ENCODE peak calls at places on chromosomes 16 and 17, in ten cellular contexts. S is WTC11; L is activated naive CD4-positive, alpha-beta T cell; T is stimulated activated CD4-positive, alpha-beta T cell treated with anti-CD3 and anti-CD28 coated beads, Interleukin-2, amount 100 ng/mL, for 48 hours; Q is choroid plexus epithelial cell; R is midbrain; I is HAP-1; C is activated CD4-positive, alpha-beta T cell treated with anti-CD3 and anti-CD28 coated beads, Interleukin-2, amount 50 U/mL, for 1 hour; D is NCI-H345; P is activated T-cell treated with anti-CD3 and anti-CD28 coated beads for 24 hours. E is an unnamed sample.

GRCh38 chr16:212999-213398 is 16.2 kb downstream of the LUC7L start:
- DNase-seq in S (no peak), L (no peak), T (no peak), Q (peak; percentile 16), R (no peak), I (no peak), C (no peak), D (no peak), P (no peak), E (no peak)

GRCh38 chr16:5427571-5427970 is 330.0 kb upstream of the EEF2KMT start:
- DNase-seq in S (no peak), L (no peak), T (no peak), Q (no peak), R (no peak), I (no peak), C (no peak), D (no peak), P (no peak), E (no peak)

GRCh38 chr17:74921045-74921681 is 1.9 kb downstream of the USH1G start:
- DNase-seq in S (no peak), L (no peak), T (no peak), Q (no peak), R (no peak), I (no peak), C (no peak), D (no peak), P (no peak), E (no peak)

GRCh38 chr17:43701318-43701743 is 39.6 kb upstream of the MEOX1 start:
- DNase-seq in S (no peak), L (no peak), T (peak; percentile 43), Q (peak; percentile 77), R (no peak), I (no peak), C (no peak), D (no peak), P (no peak), E (no peak)

GRCh38 chr17:17806611-17807010 is 30.2 kb downstream of the SREBF1 start:
- DNase-seq in S (no peak), L (no peak), T (no peak), Q (no peak), R (no peak), I (no peak), C (no peak), D (no peak), P (no peak), E (no peak)

GRCh38 chr17:4657678-4658077 is 16.2 kb upstream of the ALOX15 start:
- DNase-seq in S (no peak), L (no peak), T (no peak), Q (peak; percentile 53), R (no peak), I (no peak), C (no peak), D (no peak), P (no peak), E (no peak)

GRCh38 chr17:15334266-15334665 is 7.1 kb downstream of the TEKT3 start:
- DNase-seq in S (no peak), L (no peak), T (no peak), Q (peak; percentile 22), R (no peak), I (no peak), C (no peak), D (no peak), P (no peak), E (no peak)

GRCh38 chr16:47676628-47677177 is 215.6 kb downstream of the PHKB start:
- DNase-seq in S (no peak), L (no peak), T (no peak), Q (no peak), R (no peak), I (no peak), C (no peak), D (no peak), P (no peak), E (no peak)